ENCODE peak calls at places on chromosomes 13 and 19, in nine cellular contexts. P is lower lobe of right lung, O is RWPE1, C is substantia nigra, X is stromal cell of bone marrow, W is heart left ventricle, F is amniotic epithelial cell, E is BE2C, J is M059J. H is an unnamed sample.

GRCh38 chr19:16197622-16198362 is at the start of gene AP1M1:
- DNase-seq in P (peak), O (peak), C (peak), X (peak), W (peak), F (peak), E (peak), J (peak), H (peak)

GRCh38 chr13:113625965-113626661 is 31.9 kb downstream of the ATP4B start:
- DNase-seq in P (peak), O (no peak), C (no peak), X (no peak), W (peak), F (peak), E (no peak), J (peak), H (no peak)

GRCh38 chr19:40718774-40719391 is 2.0 kb downstream of the ITPKC start:
- DNase-seq in P (peak), O (peak), C (peak), X (no peak), W (peak), F (peak), E (no peak), J (peak), H (peak)

GRCh38 chr13:79781829-79782540 is 301.0 kb downstream of the NDFIP2 start:
- DNase-seq in P (no peak), O (no peak), C (no peak), X (no peak), W (no peak), F (peak), E (no peak), J (peak), H (no peak)

GRCh38 chr19:33418871-33419762 is 45.6 kb downstream of the CEBPG start:
- DNase-seq in P (no peak), O (no peak), C (no peak), X (no peak), W (no peak), F (no peak), E (peak), J (no peak), H (peak)

GRCh38 chr13:25766576-25766975 is 285.2 kb downstream of the SHISA2 start:
- DNase-seq in P (no peak), O (no peak), C (no peak), X (no peak), W (no peak), F (no peak), E (no peak), J (peak), H (no peak)

GRCh38 chr13:79585033-79585432 is 104.1 kb downstream of the NDFIP2 start:
- DNase-seq in P (no peak), O (no peak), C (no peak), X (no peak), W (no peak), F (no peak), E (no peak), J (peak), H (no peak)

GRCh38 chr13:109715902-109716301 is 70.5 kb downstream of the IRS2 start:
- DNase-seq in P (no peak), O (no peak), C (peak), X (peak), W (no peak), F (peak), E (no peak), J (peak), H (no peak)

GRCh38 chr13:75365724-75366173 is 116.2 kb downstream of the TBC1D4 start:
- DNase-seq in P (no peak), O (peak), C (no peak), X (peak), W (no peak), F (peak), E (no peak), J (peak), H (no peak)

GRCh38 chr13:60869225-60869624 is 472.2 kb downstream of the TDRD3 start:
- DNase-seq in P (no peak), O (no peak), C (no peak), X (no peak), W (no peak), F (no peak), E (no peak), J (no peak), H (no peak)

GRCh38 chr13:48562296-48563066 is 29.6 kb upstream of the RCBTB2 start:
- DNase-seq in P (no peak), O (no peak), C (no peak), X (no peak), W (no peak), F (peak), E (no peak), J (peak), H (no peak)

GRCh38 chr13:32650705-32651311 is 64.6 kb downstream of the PDS5B start:
- DNase-seq in P (no peak), O (peak), C (peak), X (peak), W (peak), F (peak), E (peak), J (peak), H (no peak)

H was measured in Right ventricle myocardium superior.